ENCODE peak calls at places on chromosomes 3 and 15, in four cellular contexts. Q, G, A and F are unnamed samples.

GRCh38 chr3:147393261-147393964 is 12.9 kb downstream of the ZIC4 start:
- DNase-seq in Q (no peak), G (peak; percentile 52), A (no peak), F (no peak)

GRCh38 chr15:81336568-81336967 is 12.6 kb upstream of the STARD5 start:
- DNase-seq in Q (peak; percentile 64), G (no peak), A (no peak), F (no peak)

GRCh38 chr15:63576441-63576840 is 20.7 kb upstream of the FBXL22 start:
- DNase-seq in Q (no peak), G (no peak), A (no peak), F (no peak)

GRCh38 chr3:88957751-88958452 is 149.5 kb upstream of the EPHA3 start:
- DNase-seq in Q (peak; percentile 82), G (no peak), A (no peak), F (no peak)

GRCh38 chr3:25831578-25831977 is 41.7 kb downstream of the OXSM start:
- DNase-seq in Q (peak; percentile 46), G (peak; percentile 41), A (no peak), F (no peak)

GRCh38 chr15:100476805-100477204 is 51.9 kb downstream of the CERS3 start:
- DNase-seq in Q (no peak), G (no peak), A (no peak), F (no peak)

GRCh38 chr3:126746395-126747177 is 42.5 kb downstream of the CHCHD6 start:
- DNase-seq in Q (peak; percentile 3), G (peak; percentile 90), A (peak; percentile 52), F (peak; percentile 79)

GRCh38 chr3:120615863-120616599 is 19.9 kb downstream of the NDUFB4 start:
- DNase-seq in Q (peak; percentile 40), G (no peak), A (no peak), F (peak; percentile 71)

GRCh38 chr3:108305484-108306172 is 9.3 kb downstream of the HHLA2 start:
- DNase-seq in Q (peak; percentile 94), G (no peak), A (peak; percentile 59), F (no peak)

DNA sequence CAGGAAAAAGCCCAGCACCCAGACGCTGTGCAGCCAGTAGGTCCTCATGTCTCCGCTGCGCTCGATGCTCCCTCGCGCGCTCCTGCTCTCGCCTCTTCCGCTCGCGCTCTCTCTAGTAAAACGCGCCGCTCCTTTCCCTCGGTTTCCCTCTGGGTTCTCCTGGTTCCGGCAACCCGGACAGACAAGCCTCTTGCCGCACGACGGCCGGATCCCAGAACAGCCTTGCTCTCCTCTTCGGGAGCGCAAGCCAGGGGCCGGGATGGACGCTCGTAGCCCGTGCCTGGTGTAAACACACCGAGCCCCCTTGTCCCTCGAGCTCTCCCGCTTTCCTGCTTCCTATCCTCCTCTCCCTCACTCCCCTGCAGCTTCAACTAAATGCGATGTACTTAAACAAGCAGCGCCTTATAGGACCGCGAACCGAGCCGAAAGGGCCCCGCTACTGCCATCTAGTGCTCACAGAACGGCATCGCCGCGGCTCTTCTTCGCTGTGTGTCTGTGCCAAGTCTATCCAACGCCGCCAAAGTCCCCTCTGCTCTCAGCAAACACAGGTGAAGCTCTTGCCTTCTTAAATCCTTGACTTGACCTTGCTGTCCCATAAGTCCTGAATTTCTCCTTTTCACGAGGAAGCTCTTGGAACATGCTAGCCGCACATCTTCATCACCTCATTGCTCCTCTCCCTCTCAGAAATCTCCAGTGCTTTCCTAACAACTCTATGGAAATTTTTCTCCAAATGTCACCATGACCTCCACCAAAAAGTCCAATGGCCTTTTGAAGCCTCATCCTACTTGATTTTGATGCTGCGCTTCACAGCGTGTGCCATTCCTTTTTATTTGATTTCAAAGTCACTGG is 1037.2 kb downstream of the IGSF11 start:
- DNase-seq in Q (peak; percentile 81), G (peak; percentile 90), A (peak; percentile 75), F (peak; percentile 90)
- H3K27ac ChIP-seq in Q (no peak overlapping the region), G (no peak overlapping the region), A (no peak overlapping the region), F (no peak overlapping the region)

GRCh38 chr15:60385620-60386552 is 11.9 kb downstream of the ANXA2 start:
- DNase-seq in Q (no peak), G (no peak), A (no peak), F (no peak)
- H3K4me1 ChIP-seq in Q (peaks cover 83% of the 10 kb centered on the region), G (no peaks in the 10 kb centered on the region), A (peaks cover 93% of the 10 kb centered on the region), F (peaks cover 27% of the 10 kb centered on the region)

DNA sequence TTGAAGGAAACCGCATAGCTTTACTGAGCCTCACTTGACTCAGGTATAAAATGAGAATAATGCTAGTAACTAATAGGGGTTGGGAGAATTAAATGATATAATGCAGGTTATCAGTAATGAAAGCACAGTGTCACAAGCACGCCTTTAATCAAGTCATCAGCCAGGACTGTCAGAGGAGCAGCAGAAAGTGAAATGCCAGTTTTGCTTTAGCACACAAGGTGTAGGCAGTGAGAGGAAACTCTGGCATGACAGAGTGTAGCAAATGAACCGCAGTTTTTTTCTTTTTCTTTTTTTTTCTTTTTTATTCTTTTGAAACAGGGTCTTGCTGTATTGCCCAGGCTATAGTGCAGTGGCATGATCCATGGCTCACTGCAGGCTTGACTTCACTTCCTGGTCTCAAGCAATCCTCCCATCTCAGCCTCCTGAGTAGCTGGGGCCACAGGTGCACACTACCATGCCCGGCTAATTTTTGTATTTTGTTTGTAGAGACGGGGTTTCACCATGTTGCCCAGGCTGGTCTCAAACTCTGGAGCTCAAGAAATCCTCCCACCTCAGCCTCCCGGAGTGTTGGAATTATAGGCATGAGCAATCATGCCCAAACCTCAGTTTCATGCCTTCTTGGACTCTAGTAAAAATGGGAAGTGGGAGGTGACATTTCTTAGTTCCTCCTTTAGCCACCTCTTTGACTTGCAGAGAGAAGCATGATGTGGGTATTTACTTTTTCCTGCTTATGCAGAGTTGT is 9.7 kb upstream of the SCAANT1 start:
- DNase-seq in Q (no peak), G (no peak), A (no peak), F (no peak)
- H3K27ac ChIP-seq in Q (no peak overlapping the region), G (no peak overlapping the region), A (no peak overlapping the region), F (no peak overlapping the region)

GRCh38 chr15:67152429-67152828 is 87.0 kb downstream of the SMAD3 start:
- DNase-seq in Q (no peak), G (no peak), A (no peak), F (no peak)

GRCh38 chr15:67148196-67148701 is 82.8 kb downstream of the SMAD3 start:
- DNase-seq in Q (peak; percentile 94), G (no peak), A (no peak), F (no peak)

GRCh38 chr15:67147410-67147949 is 82.1 kb downstream of the SMAD3 start:
- DNase-seq in Q (peak; percentile 31), G (no peak), A (no peak), F (no peak)

GRCh38 chr15:67149068-67149841 is 83.9 kb downstream of the SMAD3 start:
- DNase-seq in Q (peak; percentile 23), G (no peak), A (no peak), F (no peak)

DNA sequence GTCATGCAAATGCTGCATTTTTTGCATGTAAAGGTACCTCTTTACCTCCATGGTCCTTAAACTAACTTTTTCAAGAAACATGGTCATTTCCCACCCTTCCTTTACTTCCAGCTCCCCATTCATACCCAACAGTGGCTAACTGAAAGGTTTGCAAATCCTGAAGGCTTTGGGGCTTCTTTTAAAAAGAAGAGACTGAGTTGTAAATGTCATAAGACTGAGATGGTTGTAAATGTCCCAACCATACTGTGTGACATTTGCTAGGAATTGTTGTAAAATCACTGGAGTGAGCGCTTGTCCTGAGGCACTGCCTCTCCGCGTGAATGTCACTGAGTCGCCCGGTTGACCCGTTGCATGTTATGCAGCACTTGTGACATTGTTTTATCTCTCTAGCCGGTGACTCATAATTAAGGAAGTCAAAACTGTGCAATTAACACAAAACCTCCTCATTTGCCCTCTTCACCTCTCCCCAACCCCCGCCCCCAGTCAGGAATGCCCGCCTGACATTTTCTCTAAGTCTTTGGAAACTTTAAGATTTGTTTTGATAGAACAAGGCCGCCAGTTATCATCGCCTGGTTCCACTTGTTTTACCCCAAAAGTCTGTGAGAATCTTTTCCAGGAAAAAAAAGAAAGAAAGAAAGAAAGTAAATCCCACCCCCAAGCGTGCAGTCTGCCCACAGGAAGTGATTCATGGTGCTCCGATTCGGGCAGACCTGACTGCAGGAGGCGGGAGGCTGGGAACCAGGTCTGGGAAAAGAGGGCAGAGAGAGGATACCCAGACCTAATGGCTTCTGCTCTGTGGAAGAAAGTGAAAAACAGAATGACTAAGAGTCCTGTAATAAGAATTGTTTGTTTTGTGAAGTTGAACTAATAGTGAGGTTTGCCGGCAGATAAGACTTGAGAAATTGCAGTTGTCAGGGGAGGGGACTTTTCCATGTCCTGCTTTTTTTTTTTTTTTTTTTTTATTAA is 84.7 kb downstream of the SMAD3 start:
- DNase-seq in Q (peak; percentile 94), G (no peak), A (peak; percentile 62), F (peak; percentile 91)
- H3K4me1 ChIP-seq in Q (peaks cover 62% of the 10 kb centered on the region), G (peaks cover 47% of the 10 kb centered on the region), A (peaks cover 74% of the 10 kb centered on the region), F (peaks cover 10% of the 10 kb centered on the region)

GRCh38 chr15:44595656-44596510 is 58.9 kb downstream of the EIF3J start:
- DNase-seq in Q (no peak), G (no peak), A (no peak), F (no peak)

GRCh38 chr15:44595246-44595645 is 58.3 kb downstream of the EIF3J start:
- DNase-seq in Q (no peak), G (no peak), A (no peak), F (no peak)

GRCh38 chr15:44588541-44588940 is 51.6 kb downstream of the EIF3J start:
- DNase-seq in Q (no peak), G (no peak), A (no peak), F (no peak)

GRCh38 chr15:44593042-44593736 is 56.2 kb downstream of the EIF3J start:
- DNase-seq in Q (peak; percentile 44), G (no peak), A (no peak), F (no peak)

DNA sequence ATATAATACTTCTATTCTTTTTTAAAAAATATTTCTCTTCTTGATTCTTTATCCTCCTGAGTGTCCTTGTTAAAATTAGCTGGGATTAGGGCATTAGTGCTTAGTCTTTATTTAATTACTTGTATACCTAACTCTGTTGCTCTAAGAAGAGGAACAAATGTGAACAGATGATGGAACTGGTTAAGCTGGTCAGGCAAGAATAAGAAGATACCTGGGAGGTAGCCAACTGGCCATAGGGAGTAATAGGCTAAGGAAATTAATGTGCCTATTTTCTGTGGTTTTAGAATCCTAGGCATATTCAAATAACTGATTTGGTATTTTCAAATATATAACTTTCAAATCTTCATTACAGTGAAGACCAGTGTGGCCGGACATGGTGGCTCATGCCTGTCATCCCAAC is 54.4 kb downstream of the EIF3J start:
- DNase-seq in Q (peak; percentile 84), G (no peak), A (no peak), F (no peak)
- H3K27ac ChIP-seq in Q (no peak overlapping the region), G (no peak overlapping the region), A (no peak overlapping the region), F (no peak overlapping the region)

DNA sequence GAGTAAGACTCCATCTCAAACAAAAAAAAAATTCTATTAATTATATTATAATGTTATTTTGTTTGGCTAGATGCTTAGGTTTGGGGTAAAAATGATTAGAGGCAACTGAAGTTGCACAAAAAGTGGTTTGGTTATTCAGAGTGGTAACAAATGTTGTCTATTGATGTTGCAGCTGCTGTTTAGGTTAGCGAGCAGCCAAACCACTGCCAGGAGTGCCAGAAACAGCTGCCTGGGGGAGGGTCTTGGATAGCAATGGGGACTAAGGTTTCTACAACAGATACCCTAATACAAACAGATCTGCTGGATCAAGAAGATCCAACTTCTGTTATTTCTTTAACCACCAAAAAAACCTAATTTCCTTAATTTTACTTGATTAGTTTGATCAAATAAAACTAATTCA is 26.6 kb downstream of the BTLA start:
- DNase-seq in Q (no peak), G (no peak), A (no peak), F (no peak)
- H3K4me1 ChIP-seq in Q (no peaks in the 10 kb centered on the region), G (no peaks in the 10 kb centered on the region), A (no peaks in the 10 kb centered on the region), F (peaks cover 4% of the 10 kb centered on the region)

GRCh38 chr15:33096134-33096533 is 98.4 kb downstream of the FMN1 start:
- DNase-seq in Q (no peak), G (no peak), A (no peak), F (no peak)

GRCh38 chr15:33099213-33099612 is 95.3 kb downstream of the FMN1 start:
- DNase-seq in Q (no peak), G (no peak), A (no peak), F (no peak)

GRCh38 chr15:33101036-33101435 is 93.5 kb downstream of the FMN1 start:
- DNase-seq in Q (no peak), G (no peak), A (no peak), F (no peak)

GRCh38 chr15:33100314-33100713 is 94.2 kb downstream of the FMN1 start:
- DNase-seq in Q (no peak), G (no peak), A (no peak), F (no peak)

GRCh38 chr15:33098082-33099058 is 96.1 kb downstream of the FMN1 start:
- DNase-seq in Q (peak; percentile 95), G (no peak), A (no peak), F (no peak)
- H3K27ac ChIP-seq in Q (peak overlapping the region; percentile 81), G (no peak overlapping the region), A (no peak overlapping the region), F (no peak overlapping the region)